ENCODE peak calls at places on chromosomes 7 and 10, in seven cellular contexts. One of them, this sample, is unnamed.

GRCh38 chr10:113853577-113854018 is 284 bp downstream of the DCLRE1A start:
- DNase-seq in suprapubic skin: no peak
- DNase-seq in PC-3: peak
- DNase-seq in heart left ventricle: no peak
- DNase-seq in spleen: no peak
- DNase-seq in keratinocyte: no peak
- DNase-seq in CD4-positive, alpha-beta memory T cell: no peak
- DNase-seq in this sample: no peak

GRCh38 chr10:1529806-1530413 is 207.4 kb downstream of the ADARB2 start:
- DNase-seq in keratinocyte: no peak
- DNase-seq in suprapubic skin: no peak
- DNase-seq in heart left ventricle: no peak
- DNase-seq in CD4-positive, alpha-beta memory T cell: no peak
- DNase-seq in spleen: no peak
- DNase-seq in PC-3: no peak
- DNase-seq in this sample: no peak

GRCh38 chr10:61612009-61612408 is 50.7 kb upstream of the CABCOCO1 start:
- DNase-seq in keratinocyte: no peak
- DNase-seq in suprapubic skin: no peak
- DNase-seq in spleen: no peak
- DNase-seq in heart left ventricle: no peak
- DNase-seq in CD4-positive, alpha-beta memory T cell: no peak
- DNase-seq in PC-3: no peak
- DNase-seq in this sample: no peak

GRCh38 chr7:76316984-76317781 is 14.7 kb downstream of the HSPB1 start:
- DNase-seq in CD4-positive, alpha-beta memory T cell: no peak
- DNase-seq in PC-3: no peak
- DNase-seq in keratinocyte: no peak
- DNase-seq in spleen: peak
- DNase-seq in suprapubic skin: no peak
- DNase-seq in heart left ventricle: peak
- DNase-seq in this sample: no peak

GRCh38 chr10:26211781-26212444 is 4.7 kb upstream of the GAD2 start:
- DNase-seq in keratinocyte: no peak
- DNase-seq in CD4-positive, alpha-beta memory T cell: no peak
- DNase-seq in suprapubic skin: no peak
- DNase-seq in spleen: no peak
- DNase-seq in heart left ventricle: no peak
- DNase-seq in PC-3: no peak
- DNase-seq in this sample: no peak

GRCh38 chr7:22885824-22886255 is 63.2 kb upstream of the TOMM7 start:
- DNase-seq in PC-3: no peak
- DNase-seq in suprapubic skin: no peak
- DNase-seq in heart left ventricle: no peak
- DNase-seq in spleen: no peak
- DNase-seq in CD4-positive, alpha-beta memory T cell: peak
- DNase-seq in keratinocyte: no peak
- DNase-seq in this sample: no peak

GRCh38 chr10:101337836-101338235 is 16.1 kb upstream of the BTRC start:
- DNase-seq in PC-3: no peak
- DNase-seq in suprapubic skin: no peak
- DNase-seq in heart left ventricle: no peak
- DNase-seq in keratinocyte: no peak
- DNase-seq in spleen: no peak
- DNase-seq in CD4-positive, alpha-beta memory T cell: no peak
- DNase-seq in this sample: no peak

GRCh38 chr10:38979535-38979934 is 885.4 kb downstream of the ZNF37A start:
- DNase-seq in suprapubic skin: no peak
- DNase-seq in heart left ventricle: no peak
- DNase-seq in PC-3: no peak
- DNase-seq in spleen: peak
- DNase-seq in keratinocyte: no peak
- DNase-seq in CD4-positive, alpha-beta memory T cell: no peak
- DNase-seq in this sample: no peak

GRCh38 chr10:30048768-30049507 is 10.4 kb downstream of the JCAD start:
- DNase-seq in PC-3: no peak
- DNase-seq in suprapubic skin: no peak
- DNase-seq in spleen: no peak
- DNase-seq in keratinocyte: no peak
- DNase-seq in CD4-positive, alpha-beta memory T cell: no peak
- DNase-seq in heart left ventricle: peak
- DNase-seq in this sample: no peak

GRCh38 chr10:114576132-114576487 is 82.0 kb downstream of the ABLIM1 start:
- DNase-seq in suprapubic skin: no peak
- DNase-seq in keratinocyte: no peak
- DNase-seq in PC-3: no peak
- DNase-seq in heart left ventricle: no peak
- DNase-seq in CD4-positive, alpha-beta memory T cell: no peak
- DNase-seq in spleen: no peak
- DNase-seq in this sample: peak

GRCh38 chr7:114298011-114298410 is 116.6 kb upstream of the FOXP2 start:
- DNase-seq in CD4-positive, alpha-beta memory T cell: no peak
- DNase-seq in heart left ventricle: no peak
- DNase-seq in keratinocyte: peak
- DNase-seq in PC-3: no peak
- DNase-seq in suprapubic skin: no peak
- DNase-seq in spleen: no peak
- DNase-seq in this sample: peak

GRCh38 chr7:5682889-5683670 is 98.4 kb downstream of the RNF216 start:
- DNase-seq in suprapubic skin: no peak
- DNase-seq in keratinocyte: no peak
- DNase-seq in spleen: no peak
- DNase-seq in CD4-positive, alpha-beta memory T cell: no peak
- DNase-seq in heart left ventricle: no peak
- DNase-seq in PC-3: no peak
- DNase-seq in this sample: no peak

GRCh38 chr7:96327429-96327828 is 5.5 kb upstream of the SLC25A13 start:
- DNase-seq in spleen: no peak
- DNase-seq in CD4-positive, alpha-beta memory T cell: no peak
- DNase-seq in keratinocyte: no peak
- DNase-seq in PC-3: peak
- DNase-seq in suprapubic skin: no peak
- DNase-seq in heart left ventricle: no peak
- DNase-seq in this sample: peak

GRCh38 chr7:130140551-130141160 is 64.5 kb downstream of the TMEM209 start:
- DNase-seq in heart left ventricle: no peak
- DNase-seq in suprapubic skin: no peak
- DNase-seq in CD4-positive, alpha-beta memory T cell: no peak
- DNase-seq in PC-3: no peak
- DNase-seq in keratinocyte: no peak
- DNase-seq in spleen: peak
- DNase-seq in this sample: no peak

GRCh38 chr10:26890956-26891355 is 30.2 kb upstream of the ABI1 start:
- DNase-seq in spleen: no peak
- DNase-seq in suprapubic skin: no peak
- DNase-seq in PC-3: peak
- DNase-seq in heart left ventricle: no peak
- DNase-seq in CD4-positive, alpha-beta memory T cell: peak
- DNase-seq in keratinocyte: no peak
- DNase-seq in this sample: no peak

GRCh38 chr7:90892213-90892612 is 296.1 kb downstream of the CDK14 start:
- DNase-seq in spleen: no peak
- DNase-seq in PC-3: no peak
- DNase-seq in keratinocyte: no peak
- DNase-seq in suprapubic skin: no peak
- DNase-seq in CD4-positive, alpha-beta memory T cell: no peak
- DNase-seq in heart left ventricle: no peak
- DNase-seq in this sample: no peak

GRCh38 chr10:32629910-32630309 is 184.0 kb downstream of the CCDC7 start:
- DNase-seq in CD4-positive, alpha-beta memory T cell: no peak
- DNase-seq in spleen: no peak
- DNase-seq in suprapubic skin: no peak
- DNase-seq in heart left ventricle: no peak
- DNase-seq in keratinocyte: no peak
- DNase-seq in PC-3: no peak
- DNase-seq in this sample: no peak

GRCh38 chr7:155586843-155587440 is 40.6 kb upstream of the CNPY1 start:
- DNase-seq in keratinocyte: no peak
- DNase-seq in PC-3: no peak
- DNase-seq in spleen: peak
- DNase-seq in suprapubic skin: peak
- DNase-seq in CD4-positive, alpha-beta memory T cell: no peak
- DNase-seq in heart left ventricle: no peak
- DNase-seq in this sample: no peak

GRCh38 chr7:100342761-100343160 is 15.2 kb upstream of the PILRB start:
- DNase-seq in keratinocyte: no peak
- DNase-seq in PC-3: no peak
- DNase-seq in heart left ventricle: peak
- DNase-seq in suprapubic skin: no peak
- DNase-seq in spleen: peak
- DNase-seq in CD4-positive, alpha-beta memory T cell: no peak
- DNase-seq in this sample: no peak

GRCh38 chr10:109893371-109893770 is 29.9 kb downstream of the XPNPEP1 start:
- DNase-seq in CD4-positive, alpha-beta memory T cell: no peak
- DNase-seq in keratinocyte: no peak
- DNase-seq in suprapubic skin: no peak
- DNase-seq in PC-3: no peak
- DNase-seq in heart left ventricle: no peak
- DNase-seq in spleen: no peak
- DNase-seq in this sample: no peak

GRCh38 chr10:109891105-109891504 is 32.2 kb downstream of the XPNPEP1 start:
- DNase-seq in suprapubic skin: no peak
- DNase-seq in PC-3: no peak
- DNase-seq in spleen: no peak
- DNase-seq in heart left ventricle: no peak
- DNase-seq in CD4-positive, alpha-beta memory T cell: no peak
- DNase-seq in keratinocyte: peak
- DNase-seq in this sample: no peak

GRCh38 chr10:109892885-109893284 is 30.4 kb downstream of the XPNPEP1 start:
- DNase-seq in spleen: no peak
- DNase-seq in PC-3: no peak
- DNase-seq in suprapubic skin: peak
- DNase-seq in CD4-positive, alpha-beta memory T cell: no peak
- DNase-seq in heart left ventricle: peak
- DNase-seq in keratinocyte: peak
- DNase-seq in this sample: no peak

GRCh38 chr10:109889867-109890266 is 33.4 kb downstream of the XPNPEP1 start:
- DNase-seq in spleen: no peak
- DNase-seq in CD4-positive, alpha-beta memory T cell: no peak
- DNase-seq in heart left ventricle: peak
- DNase-seq in keratinocyte: peak
- DNase-seq in PC-3: peak
- DNase-seq in suprapubic skin: no peak
- DNase-seq in this sample: no peak

GRCh38 chr10:109892087-109892486 is 31.2 kb downstream of the XPNPEP1 start:
- DNase-seq in spleen: no peak
- DNase-seq in heart left ventricle: no peak
- DNase-seq in suprapubic skin: no peak
- DNase-seq in keratinocyte: peak
- DNase-seq in PC-3: no peak
- DNase-seq in CD4-positive, alpha-beta memory T cell: no peak
- DNase-seq in this sample: no peak
- H3K27ac ChIP-seq in spleen: peak
- H3K27ac ChIP-seq in heart left ventricle: peak
- H3K27ac ChIP-seq in suprapubic skin: peak
- H3K27ac ChIP-seq in keratinocyte: peak
- H3K27ac ChIP-seq in PC-3: no peak
- H3K27ac ChIP-seq in CD4-positive, alpha-beta memory T cell: no peak
- H3K27ac ChIP-seq in this sample: no peak

DNA sequence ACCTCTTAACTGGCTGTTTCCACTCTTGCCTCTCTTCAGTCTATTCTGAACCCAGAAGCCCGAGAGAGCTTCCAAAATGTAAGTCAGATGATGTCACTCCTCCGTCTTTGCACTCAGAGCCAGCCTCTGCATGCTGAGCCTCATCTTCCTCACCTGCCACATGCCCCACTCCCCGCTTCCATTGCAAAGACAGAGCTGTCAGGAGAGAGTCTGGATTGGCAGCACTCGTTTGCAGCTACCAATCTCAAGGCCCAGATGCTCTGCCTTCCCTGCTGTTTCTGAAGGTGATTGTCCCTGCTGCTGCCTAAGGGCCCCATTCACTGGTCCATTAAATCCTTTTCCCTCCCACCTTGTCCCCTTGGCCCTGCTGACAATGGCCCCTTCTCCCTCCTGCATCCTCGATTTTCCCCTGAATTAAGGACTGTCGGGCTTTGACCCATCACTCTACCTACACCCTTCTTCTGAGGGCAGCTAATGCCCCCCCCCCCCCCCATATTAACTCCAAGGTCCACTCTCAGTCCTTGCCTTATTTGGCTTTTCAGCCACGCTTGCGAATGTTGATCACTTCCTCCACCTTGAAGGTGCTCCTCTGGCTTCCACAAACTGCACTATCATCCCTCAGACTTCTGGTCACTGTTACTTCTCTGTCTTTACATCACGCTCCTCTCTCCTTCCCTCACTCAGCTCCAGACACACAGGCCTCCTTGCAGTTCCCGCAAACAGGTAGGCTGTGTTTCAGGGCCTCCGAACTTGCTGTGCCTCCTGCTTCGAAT is 98.5 kb downstream of the CHN2 start:
- DNase-seq in heart left ventricle: no peak
- DNase-seq in spleen: no peak
- DNase-seq in keratinocyte: no peak
- DNase-seq in suprapubic skin: no peak
- DNase-seq in PC-3: no peak
- DNase-seq in CD4-positive, alpha-beta memory T cell: no peak
- DNase-seq in this sample: no peak
- H3K27ac ChIP-seq in heart left ventricle: no peak
- H3K27ac ChIP-seq in spleen: no peak
- H3K27ac ChIP-seq in keratinocyte: no peak
- H3K27ac ChIP-seq in suprapubic skin: no peak
- H3K27ac ChIP-seq in PC-3: no peak
- H3K27ac ChIP-seq in CD4-positive, alpha-beta memory T cell: no peak
- H3K27ac ChIP-seq in this sample: no peak

GRCh38 chr10:22604314-22605091 is 109.9 kb downstream of the PIP4K2A start:
- DNase-seq in keratinocyte: no peak
- DNase-seq in PC-3: no peak
- DNase-seq in suprapubic skin: no peak
- DNase-seq in heart left ventricle: no peak
- DNase-seq in CD4-positive, alpha-beta memory T cell: no peak
- DNase-seq in spleen: no peak
- DNase-seq in this sample: no peak

GRCh38 chr10:22603581-22603980 is 110.8 kb downstream of the PIP4K2A start:
- DNase-seq in suprapubic skin: no peak
- DNase-seq in keratinocyte: no peak
- DNase-seq in spleen: no peak
- DNase-seq in CD4-positive, alpha-beta memory T cell: no peak
- DNase-seq in heart left ventricle: no peak
- DNase-seq in PC-3: no peak
- DNase-seq in this sample: no peak

GRCh38 chr10:22606164-22606614 is 108.2 kb downstream of the PIP4K2A start:
- DNase-seq in PC-3: peak
- DNase-seq in CD4-positive, alpha-beta memory T cell: peak
- DNase-seq in spleen: peak
- DNase-seq in keratinocyte: no peak
- DNase-seq in suprapubic skin: no peak
- DNase-seq in heart left ventricle: no peak
- DNase-seq in this sample: no peak

GRCh38 chr10:22607261-22607660 is 107.1 kb downstream of the PIP4K2A start:
- DNase-seq in spleen: no peak
- DNase-seq in suprapubic skin: no peak
- DNase-seq in PC-3: no peak
- DNase-seq in CD4-positive, alpha-beta memory T cell: no peak
- DNase-seq in heart left ventricle: no peak
- DNase-seq in keratinocyte: no peak
- DNase-seq in this sample: no peak

GRCh38 chr10:22605168-22605567 is 109.2 kb downstream of the PIP4K2A start:
- DNase-seq in heart left ventricle: no peak
- DNase-seq in spleen: no peak
- DNase-seq in CD4-positive, alpha-beta memory T cell: no peak
- DNase-seq in suprapubic skin: no peak
- DNase-seq in PC-3: no peak
- DNase-seq in keratinocyte: no peak
- DNase-seq in this sample: no peak
- H3K27ac ChIP-seq in heart left ventricle: peak
- H3K27ac ChIP-seq in spleen: peak
- H3K27ac ChIP-seq in CD4-positive, alpha-beta memory T cell: peak
- H3K27ac ChIP-seq in suprapubic skin: peak
- H3K27ac ChIP-seq in PC-3: no peak
- H3K27ac ChIP-seq in keratinocyte: no peak
- H3K27ac ChIP-seq in this sample: no peak

GRCh38 chr10:11189581-11190376 is 172.1 kb downstream of the CELF2 start:
- DNase-seq in suprapubic skin: no peak
- DNase-seq in CD4-positive, alpha-beta memory T cell: no peak
- DNase-seq in heart left ventricle: no peak
- DNase-seq in keratinocyte: no peak
- DNase-seq in PC-3: no peak
- DNase-seq in spleen: no peak
- DNase-seq in this sample: no peak
- H3K27ac ChIP-seq in suprapubic skin: no peak
- H3K27ac ChIP-seq in CD4-positive, alpha-beta memory T cell: peak
- H3K27ac ChIP-seq in heart left ventricle: peak
- H3K27ac ChIP-seq in keratinocyte: no peak
- H3K27ac ChIP-seq in PC-3: no peak
- H3K27ac ChIP-seq in spleen: no peak
- H3K27ac ChIP-seq in this sample: no peak